ENCODE peak calls at places on chromosomes 7 and 10, in seven cellular contexts. I is CD4-positive, CD25-positive, alpha-beta regulatory T cell; V is mucosa of descending colon; Q is HCT116; T is pancreas; S is ovary; K is sigmoid colon. J is an unnamed sample.

GRCh38 chr10:132163278-132163765 is 23.4 kb upstream of the DPYSL4 start:
- DNase-seq in I (peak), V (peak), Q (peak), T (peak), S (no peak), K (no peak), J (peak)

GRCh38 chr7:101690061-101690460 is 61.0 kb upstream of the MYL10 start:
- DNase-seq in I (no peak), V (peak), Q (no peak), T (no peak), S (no peak), K (no peak), J (no peak)

GRCh38 chr7:50661345-50662058 is 96.3 kb upstream of the DDC start:
- DNase-seq in I (peak), V (no peak), Q (no peak), T (no peak), S (no peak), K (no peak), J (no peak)

GRCh38 chr7:14954035-14954434 is 51.5 kb upstream of the DGKB start:
- DNase-seq in I (no peak), V (no peak), Q (no peak), T (no peak), S (no peak), K (no peak), J (no peak)

GRCh38 chr7:142375710-142376313 is 118.0 kb upstream of the PRSS58 start:
- DNase-seq in I (no peak), V (no peak), Q (peak), T (no peak), S (no peak), K (no peak), J (no peak)

GRCh38 chr7:100099452-100099851 is 1.7 kb downstream of the MCM7 start:
- DNase-seq in I (no peak), V (no peak), Q (no peak), T (no peak), S (no peak), K (no peak), J (no peak)

GRCh38 chr10:114801411-114801813 is 20.2 kb upstream of the FHIP2A start:
- DNase-seq in I (peak), V (no peak), Q (no peak), T (no peak), S (no peak), K (no peak), J (no peak)

GRCh38 chr7:142855756-142856564 is 1.1 kb downstream of the EPHB6 start:
- DNase-seq in I (no peak), V (peak), Q (no peak), T (peak), S (peak), K (peak), J (no peak)

GRCh38 chr7:111564078-111564477 is 1.8 kb upstream of the IMMP2L start:
- DNase-seq in I (no peak), V (no peak), Q (no peak), T (no peak), S (no peak), K (no peak), J (no peak)

GRCh38 chr7:32502656-32503189 is 7.4 kb downstream of the AVL9 start:
- DNase-seq in I (no peak), V (no peak), Q (no peak), T (no peak), S (no peak), K (no peak), J (no peak)

GRCh38 chr7:144682581-144683280 is 153.1 kb downstream of the TPK1 start:
- DNase-seq in I (no peak), V (no peak), Q (no peak), T (no peak), S (no peak), K (no peak), J (no peak)

GRCh38 chr7:4113976-4114375 is 568.1 kb upstream of the FOXK1 start:
- DNase-seq in I (no peak), V (no peak), Q (no peak), T (no peak), S (no peak), K (peak), J (no peak)

GRCh38 chr10:47136866-47137265 is 163.1 kb upstream of the GDF10 start:
- DNase-seq in I (no peak), V (no peak), Q (no peak), T (no peak), S (no peak), K (no peak), J (no peak)

GRCh38 chr7:17772581-17773288 is 167.6 kb downstream of the SNX13 start:
- DNase-seq in I (peak), V (no peak), Q (no peak), T (no peak), S (no peak), K (no peak), J (no peak)

GRCh38 chr10:19628767-19629443 is 187.3 kb upstream of the PLXDC2 start:
- DNase-seq in I (no peak), V (no peak), Q (no peak), T (no peak), S (no peak), K (no peak), J (no peak)

GRCh38 chr10:89163265-89163995 is 43.7 kb downstream of the CH25H start:
- DNase-seq in I (peak), V (no peak), Q (no peak), T (no peak), S (no peak), K (peak), J (no peak)

GRCh38 chr7:76513817-76514799 is 3.8 kb downstream of the UPK3B start:
- DNase-seq in I (no peak), V (peak), Q (no peak), T (no peak), S (no peak), K (peak), J (no peak)

GRCh38 chr10:81814842-81815241 is 60.2 kb upstream of the NRG3 start:
- DNase-seq in I (no peak), V (no peak), Q (no peak), T (no peak), S (no peak), K (no peak), J (no peak)

GRCh38 chr7:33432825-33433224 is 303.5 kb downstream of the BBS9 start:
- DNase-seq in I (no peak), V (no peak), Q (no peak), T (no peak), S (no peak), K (no peak), J (no peak)

GRCh38 chr7:121113288-121113687 is 124.8 kb downstream of the CPED1 start:
- DNase-seq in I (no peak), V (no peak), Q (no peak), T (no peak), S (no peak), K (no peak), J (peak)

GRCh38 chr10:61733358-61733940 is 70.7 kb downstream of the CABCOCO1 start:
- DNase-seq in I (peak), V (no peak), Q (peak), T (peak), S (no peak), K (no peak), J (peak)

GRCh38 chr7:12686234-12686893 is 1.1 kb upstream of the ARL4A start:
- DNase-seq in I (peak), V (peak), Q (peak), T (peak), S (peak), K (peak), J (peak)
- H3K4me3 ChIP-seq in I (peak), V (peak), Q (peak), T (peak), S (peak), K (peak), J (peak)

DNA sequence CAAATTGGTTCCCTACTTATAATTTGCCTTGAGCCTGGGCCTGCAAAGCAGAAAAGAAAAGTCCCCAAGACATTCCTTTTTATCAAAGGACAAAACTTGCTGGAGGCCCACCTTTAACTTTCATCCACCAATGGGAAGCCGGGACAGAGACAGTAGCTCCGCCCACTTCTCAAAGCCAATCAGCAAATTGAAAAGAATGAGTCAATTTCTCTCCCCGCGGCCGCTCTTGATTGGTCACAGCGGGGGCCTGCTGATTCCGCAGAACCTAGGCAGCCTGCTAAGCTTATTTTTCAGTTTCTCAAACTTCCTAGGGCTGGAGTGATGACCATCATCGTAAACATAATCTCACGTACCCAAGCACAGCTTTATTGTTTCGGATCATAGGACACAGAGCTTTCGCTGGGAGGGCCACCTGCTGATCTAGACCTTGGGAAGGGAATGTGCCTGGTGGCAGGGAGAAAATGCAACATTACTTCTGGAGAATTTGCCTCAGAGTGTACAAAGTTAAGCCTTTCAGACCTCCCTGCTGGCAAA is at the start of gene SLC13A4:
- DNase-seq in I (no peak), V (no peak), Q (no peak), T (no peak), S (no peak), K (no peak), J (no peak)
- H3K4me3 ChIP-seq in I (no peak), V (no peak), Q (no peak), T (no peak), S (no peak), K (no peak), J (no peak)

GRCh38 chr7:7212612-7213011 is 30.3 kb downstream of the C1GALT1 start:
- DNase-seq in I (no peak), V (no peak), Q (no peak), T (no peak), S (no peak), K (no peak), J (no peak)

GRCh38 chr7:7208524-7208923 is 26.2 kb downstream of the C1GALT1 start:
- DNase-seq in I (no peak), V (no peak), Q (no peak), T (no peak), S (no peak), K (no peak), J (no peak)

GRCh38 chr7:7207876-7208275 is 25.5 kb downstream of the C1GALT1 start:
- DNase-seq in I (no peak), V (no peak), Q (no peak), T (no peak), S (no peak), K (no peak), J (no peak)

GRCh38 chr7:7210475-7211237 is 28.3 kb downstream of the C1GALT1 start:
- DNase-seq in I (no peak), V (no peak), Q (no peak), T (no peak), S (no peak), K (no peak), J (no peak)

GRCh38 chr7:7209412-7210050 is 27.2 kb downstream of the C1GALT1 start:
- DNase-seq in I (no peak), V (no peak), Q (no peak), T (no peak), S (no peak), K (no peak), J (no peak)
- H3K4me3 ChIP-seq in I (no peak), V (no peak), Q (no peak), T (no peak), S (no peak), K (no peak), J (no peak)

DNA sequence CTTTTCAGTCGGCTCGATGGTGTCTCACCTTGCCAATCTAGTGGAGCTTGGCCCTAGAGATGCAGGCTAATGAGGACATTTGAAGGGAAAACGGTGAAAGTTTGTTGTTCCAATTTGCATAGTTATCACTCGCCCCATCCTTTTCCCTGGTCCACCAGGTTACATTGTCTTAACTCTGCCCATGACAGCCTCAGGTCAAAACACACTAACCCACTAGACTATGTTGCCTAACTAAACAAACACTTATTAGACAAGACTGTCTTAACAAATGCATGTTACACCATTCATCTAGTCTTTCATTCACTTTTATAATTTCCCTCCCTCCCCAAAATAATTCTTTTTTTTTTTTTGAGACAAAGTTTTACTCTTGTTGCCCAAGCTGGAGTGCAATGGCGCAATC is 40.7 kb downstream of the USP6NL start:
- DNase-seq in I (no peak), V (no peak), Q (no peak), T (no peak), S (no peak), K (no peak), J (no peak)
- H3K4me3 ChIP-seq in I (no peak), V (no peak), Q (no peak), T (no peak), S (no peak), K (no peak), J (no peak)